ENCODE peak calls at places on chromosomes 12 and 14, in eight cellular contexts. One of them, this sample, is unnamed.

GRCh38 chr14:104144911-104145825 is 6.8 kb downstream of the KIF26A start:
- DNase-seq in endothelial cell of umbilical vein: no peak
- DNase-seq in mammary epithelial cell: no peak
- DNase-seq in neural progenitor cell: no peak
- DNase-seq in astrocyte: no peak
- DNase-seq in hepatocyte: no peak
- DNase-seq in IMR-90: no peak
- DNase-seq in neuronal stem cell: no peak
- DNase-seq in this sample: no peak

GRCh38 chr14:61322011-61322798 is 826 bp downstream of the PRKCH start:
- DNase-seq in endothelial cell of umbilical vein: no peak
- DNase-seq in mammary epithelial cell: peak
- DNase-seq in neural progenitor cell: peak
- DNase-seq in astrocyte: no peak
- DNase-seq in hepatocyte: peak
- DNase-seq in IMR-90: no peak
- DNase-seq in neuronal stem cell: no peak
- DNase-seq in this sample: peak

GRCh38 chr12:26870491-26871419 is 37.8 kb upstream of the ITPR2 start:
- DNase-seq in endothelial cell of umbilical vein: peak
- DNase-seq in mammary epithelial cell: peak
- DNase-seq in neural progenitor cell: no peak
- DNase-seq in astrocyte: peak
- DNase-seq in hepatocyte: peak
- DNase-seq in IMR-90: peak
- DNase-seq in neuronal stem cell: no peak
- DNase-seq in this sample: no peak

GRCh38 chr12:39764944-39765560 is 145.4 kb upstream of the ABCD2 start:
- DNase-seq in endothelial cell of umbilical vein: peak
- DNase-seq in mammary epithelial cell: peak
- DNase-seq in neural progenitor cell: peak
- DNase-seq in astrocyte: peak
- DNase-seq in hepatocyte: peak
- DNase-seq in IMR-90: peak
- DNase-seq in neuronal stem cell: peak
- DNase-seq in this sample: peak

GRCh38 chr12:83690465-83690864 is 1003.8 kb downstream of the TMTC2 start:
- DNase-seq in endothelial cell of umbilical vein: no peak
- DNase-seq in mammary epithelial cell: peak
- DNase-seq in neural progenitor cell: no peak
- DNase-seq in astrocyte: no peak
- DNase-seq in hepatocyte: no peak
- DNase-seq in IMR-90: no peak
- DNase-seq in neuronal stem cell: no peak
- DNase-seq in this sample: no peak

GRCh38 chr12:130519-130918 is 64.0 kb downstream of the IQSEC3 start:
- DNase-seq in endothelial cell of umbilical vein: no peak
- DNase-seq in mammary epithelial cell: no peak
- DNase-seq in neural progenitor cell: no peak
- DNase-seq in astrocyte: no peak
- DNase-seq in hepatocyte: no peak
- DNase-seq in IMR-90: no peak
- DNase-seq in neuronal stem cell: no peak
- DNase-seq in this sample: no peak

GRCh38 chr14:85487215-85487614 is 42.7 kb upstream of the FLRT2 start:
- DNase-seq in endothelial cell of umbilical vein: no peak
- DNase-seq in mammary epithelial cell: no peak
- DNase-seq in neural progenitor cell: no peak
- DNase-seq in astrocyte: peak
- DNase-seq in hepatocyte: no peak
- DNase-seq in IMR-90: peak
- DNase-seq in neuronal stem cell: no peak
- DNase-seq in this sample: no peak

GRCh38 chr12:29333178-29333577 is 47.8 kb downstream of the ERGIC2 start:
- DNase-seq in endothelial cell of umbilical vein: no peak
- DNase-seq in mammary epithelial cell: no peak
- DNase-seq in neural progenitor cell: no peak
- DNase-seq in astrocyte: no peak
- DNase-seq in hepatocyte: no peak
- DNase-seq in IMR-90: no peak
- DNase-seq in neuronal stem cell: no peak
- DNase-seq in this sample: no peak

GRCh38 chr14:102316048-102316745 is 3.3 kb upstream of the ZNF839 start:
- DNase-seq in endothelial cell of umbilical vein: no peak
- DNase-seq in mammary epithelial cell: peak
- DNase-seq in neural progenitor cell: peak
- DNase-seq in astrocyte: peak
- DNase-seq in hepatocyte: peak
- DNase-seq in IMR-90: peak
- DNase-seq in neuronal stem cell: no peak
- DNase-seq in this sample: no peak

GRCh38 chr14:36605506-36605857 is 23.1 kb upstream of the NKX2-8 start:
- DNase-seq in endothelial cell of umbilical vein: no peak
- DNase-seq in mammary epithelial cell: peak
- DNase-seq in neural progenitor cell: no peak
- DNase-seq in astrocyte: no peak
- DNase-seq in hepatocyte: no peak
- DNase-seq in IMR-90: no peak
- DNase-seq in neuronal stem cell: no peak
- DNase-seq in this sample: peak

GRCh38 chr12:52079576-52080402 is at the start of gene SMIM41:
- DNase-seq in endothelial cell of umbilical vein: no peak
- DNase-seq in mammary epithelial cell: no peak
- DNase-seq in neural progenitor cell: no peak
- DNase-seq in astrocyte: no peak
- DNase-seq in hepatocyte: no peak
- DNase-seq in IMR-90: no peak
- DNase-seq in neuronal stem cell: no peak
- DNase-seq in this sample: peak
- H3K4me3 ChIP-seq in endothelial cell of umbilical vein: no peak
- H3K4me3 ChIP-seq in mammary epithelial cell: no peak
- H3K4me3 ChIP-seq in neural progenitor cell: no peak
- H3K4me3 ChIP-seq in astrocyte: no peak
- H3K4me3 ChIP-seq in hepatocyte: no peak
- H3K4me3 ChIP-seq in IMR-90: no peak
- H3K4me3 ChIP-seq in neuronal stem cell: no peak
- H3K4me3 ChIP-seq in this sample: peak

GRCh38 chr12:80778005-80778541 is 61.4 kb downstream of the MYF5 start:
- DNase-seq in endothelial cell of umbilical vein: peak
- DNase-seq in mammary epithelial cell: peak
- DNase-seq in neural progenitor cell: no peak
- DNase-seq in astrocyte: peak
- DNase-seq in hepatocyte: peak
- DNase-seq in IMR-90: peak
- DNase-seq in neuronal stem cell: no peak
- DNase-seq in this sample: no peak
- H2AFZ ChIP-seq in endothelial cell of umbilical vein: peak
- H2AFZ ChIP-seq in mammary epithelial cell: peak
- H2AFZ ChIP-seq in neural progenitor cell: no peak
- H2AFZ ChIP-seq in astrocyte: peak
- H2AFZ ChIP-seq in hepatocyte: peak
- H2AFZ ChIP-seq in IMR-90: peak
- H2AFZ ChIP-seq in neuronal stem cell: peak
- H2AFZ ChIP-seq in this sample: no peak

GRCh38 chr14:28759056-28759657 is 7.4 kb upstream of the FOXG1 start:
- DNase-seq in endothelial cell of umbilical vein: no peak
- DNase-seq in mammary epithelial cell: peak
- DNase-seq in neural progenitor cell: peak
- DNase-seq in astrocyte: no peak
- DNase-seq in hepatocyte: no peak
- DNase-seq in IMR-90: no peak
- DNase-seq in neuronal stem cell: no peak
- DNase-seq in this sample: no peak

GRCh38 chr14:28759658-28760313 is 6.8 kb upstream of the FOXG1 start:
- DNase-seq in endothelial cell of umbilical vein: no peak
- DNase-seq in mammary epithelial cell: no peak
- DNase-seq in neural progenitor cell: peak
- DNase-seq in astrocyte: no peak
- DNase-seq in hepatocyte: no peak
- DNase-seq in IMR-90: no peak
- DNase-seq in neuronal stem cell: no peak
- DNase-seq in this sample: peak

GRCh38 chr14:28757790-28758189 is 8.8 kb upstream of the FOXG1 start:
- DNase-seq in endothelial cell of umbilical vein: no peak
- DNase-seq in mammary epithelial cell: no peak
- DNase-seq in neural progenitor cell: no peak
- DNase-seq in astrocyte: no peak
- DNase-seq in hepatocyte: no peak
- DNase-seq in IMR-90: no peak
- DNase-seq in neuronal stem cell: no peak
- DNase-seq in this sample: no peak

GRCh38 chr14:28756896-28757570 is 9.6 kb upstream of the FOXG1 start:
- DNase-seq in endothelial cell of umbilical vein: peak
- DNase-seq in mammary epithelial cell: peak
- DNase-seq in neural progenitor cell: peak
- DNase-seq in astrocyte: peak
- DNase-seq in hepatocyte: peak
- DNase-seq in IMR-90: peak
- DNase-seq in neuronal stem cell: no peak
- DNase-seq in this sample: peak

GRCh38 chr14:28758253-28758915 is 8.2 kb upstream of the FOXG1 start:
- DNase-seq in endothelial cell of umbilical vein: no peak
- DNase-seq in mammary epithelial cell: no peak
- DNase-seq in neural progenitor cell: peak
- DNase-seq in astrocyte: no peak
- DNase-seq in hepatocyte: no peak
- DNase-seq in IMR-90: no peak
- DNase-seq in neuronal stem cell: no peak
- DNase-seq in this sample: no peak
- H3K4me2 ChIP-seq in endothelial cell of umbilical vein: no peak
- H3K4me2 ChIP-seq in mammary epithelial cell: no peak
- H3K4me2 ChIP-seq in neural progenitor cell: peak
- H3K4me2 ChIP-seq in astrocyte: peak
- H3K4me2 ChIP-seq in hepatocyte: peak
- H3K4me2 ChIP-seq in IMR-90: no peak
- H3K4me2 ChIP-seq in neuronal stem cell: no peak
- H3K4me2 ChIP-seq in this sample: peak

DNA sequence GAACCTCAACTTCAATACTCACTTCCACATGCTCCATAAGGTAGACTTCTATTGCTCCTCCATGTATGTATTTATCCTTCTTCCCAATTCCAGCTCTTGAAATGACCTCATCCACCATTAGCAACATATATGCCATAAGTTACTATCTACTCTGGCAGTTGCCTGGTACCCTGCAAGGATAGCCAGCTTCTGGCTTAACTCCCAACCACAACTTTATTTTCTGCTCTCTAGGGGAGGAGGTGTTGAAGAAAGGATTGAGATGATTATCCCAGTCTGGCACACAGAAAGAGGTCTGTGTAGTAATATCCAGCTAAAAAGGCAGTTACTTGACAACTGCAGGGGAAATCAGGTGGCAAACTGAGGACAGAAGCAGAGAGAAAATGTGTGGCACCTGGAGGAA is 71.5 kb upstream of the MDM1 start:
- DNase-seq in endothelial cell of umbilical vein: no peak
- DNase-seq in mammary epithelial cell: no peak
- DNase-seq in neural progenitor cell: no peak
- DNase-seq in astrocyte: no peak
- DNase-seq in hepatocyte: no peak
- DNase-seq in IMR-90: no peak
- DNase-seq in neuronal stem cell: no peak
- DNase-seq in this sample: no peak
- H3K4me3 ChIP-seq in endothelial cell of umbilical vein: no peak
- H3K4me3 ChIP-seq in mammary epithelial cell: no peak
- H3K4me3 ChIP-seq in neural progenitor cell: no peak
- H3K4me3 ChIP-seq in astrocyte: no peak
- H3K4me3 ChIP-seq in hepatocyte: no peak
- H3K4me3 ChIP-seq in IMR-90: no peak
- H3K4me3 ChIP-seq in neuronal stem cell: no peak
- H3K4me3 ChIP-seq in this sample: no peak

This sample was measured in GM23338.